ENCODE peak calls at places on chromosomes 12 and 14, in ten cellular contexts. A is CD4-positive, alpha-beta T cell; L is caudate nucleus; O is AG04450; I is psoas muscle; S is upper lobe of left lung; F is PC-9; P is mesendoderm; Q is trophoblast cell; C is sigmoid colon. W is an unnamed sample.

GRCh38 chr14:57845802-57846531 is 19.9 kb downstream of the SLC35F4 start:
- DNase-seq in A (no peak), L (no peak), O (no peak), I (no peak), S (no peak), F (no peak), P (peak; percentile 16), Q (no peak), C (no peak), W (no peak)

GRCh38 chr14:25431211-25432076 is 381.5 kb upstream of the STXBP6 start:
- DNase-seq in A (no peak), L (no peak), O (no peak), I (no peak), S (no peak), F (no peak), P (peak; percentile 72), Q (peak; percentile 15), C (no peak), W (no peak)

GRCh38 chr14:70782361-70782760 is 27.0 kb downstream of the MAP3K9 start:
- DNase-seq in A (no peak), L (no peak), O (no peak), I (no peak), S (no peak), F (peak; percentile 95), P (no peak), Q (peak; percentile 52), C (no peak), W (peak; percentile 99)

GRCh38 chr12:120365675-120366340 is 3.2 kb downstream of the MSI1 start:
- DNase-seq in A (no peak), L (no peak), O (no peak), I (no peak), S (no peak), F (no peak), P (no peak), Q (peak; percentile 30), C (no peak), W (no peak)

GRCh38 chr12:32369202-32369601 is 30.2 kb upstream of the FGD4 start:
- DNase-seq in A (no peak), L (no peak), O (no peak), I (no peak), S (no peak), F (no peak), P (no peak), Q (no peak), C (no peak), W (no peak)

GRCh38 chr12:130117256-130117655 is 45.0 kb upstream of the FZD10 start:
- DNase-seq in A (no peak), L (no peak), O (no peak), I (no peak), S (no peak), F (no peak), P (no peak), Q (no peak), C (no peak), W (no peak)

GRCh38 chr12:64890873-64891468 is 66.5 kb downstream of the TBC1D30 start:
- DNase-seq in A (no peak), L (no peak), O (no peak), I (no peak), S (no peak), F (peak; percentile 57), P (peak; percentile 73), Q (peak; percentile 91), C (no peak), W (no peak)

GRCh38 chr12:49105504-49106120 is 5.0 kb downstream of the LMBR1L start:
- DNase-seq in A (no peak), L (no peak), O (no peak), I (peak; percentile 48), S (no peak), F (peak; percentile 89), P (no peak), Q (peak; percentile 58), C (no peak), W (peak; percentile 47)

GRCh38 chr12:100926669-100927248 is 132.2 kb downstream of the ANO4 start:
- DNase-seq in A (no peak), L (no peak), O (no peak), I (no peak), S (no peak), F (no peak), P (peak; percentile 93), Q (no peak), C (no peak), W (no peak)

GRCh38 chr12:124909831-124910560 is 4.5 kb downstream of the UBC start:
- DNase-seq in A (no peak), L (no peak), O (no peak), I (no peak), S (no peak), F (peak; percentile 55), P (no peak), Q (peak; percentile 83), C (no peak), W (peak; percentile 72)

GRCh38 chr14:80055912-80056801 is 155.1 kb downstream of the DIO2 start:
- DNase-seq in A (no peak), L (peak; percentile 39), O (peak; percentile 50), I (peak; percentile 13), S (no peak), F (peak; percentile 47), P (peak; percentile 72), Q (peak; percentile 85), C (no peak), W (peak; percentile 38)

GRCh38 chr14:20400589-20400964 is 12.7 kb downstream of the TEP1 start:
- DNase-seq in A (no peak), L (no peak), O (no peak), I (no peak), S (no peak), F (no peak), P (no peak), Q (no peak), C (no peak), W (no peak)

GRCh38 chr14:20403521-20403920 is 9.8 kb downstream of the TEP1 start:
- DNase-seq in A (no peak), L (no peak), O (no peak), I (no peak), S (peak; percentile 30), F (no peak), P (no peak), Q (no peak), C (no peak), W (no peak)

GRCh38 chr14:20400965-20401593 is 12.2 kb downstream of the TEP1 start:
- DNase-seq in A (no peak), L (no peak), O (no peak), I (no peak), S (no peak), F (peak; percentile 91), P (peak; percentile 23), Q (peak; percentile 92), C (no peak), W (peak; percentile 91)
- H3K27ac ChIP-seq in A (no peak overlapping the region), L (no peak overlapping the region), O (no peak overlapping the region), I (no peak overlapping the region), S (no peak overlapping the region), F (peak overlapping the region; percentile 85), P (no peak overlapping the region), Q (peak overlapping the region; percentile 88), C (no peak overlapping the region), W (peak overlapping the region; percentile 21)

GRCh38 chr12:41205070-41205715 is 17.1 kb downstream of the PDZRN4 start:
- DNase-seq in A (no peak), L (no peak), O (no peak), I (no peak), S (no peak), F (no peak), P (no peak), Q (no peak), C (no peak), W (no peak)
- H3K27ac ChIP-seq in A (no peak overlapping the region), L (no peak overlapping the region), O (no peak overlapping the region), I (no peak overlapping the region), S (peak overlapping the region; percentile 56), F (no peak overlapping the region), P (no peak overlapping the region), Q (no peak overlapping the region), C (peak overlapping the region; percentile 72), W (no peak overlapping the region)

GRCh38 chr12:113886721-113887120 is 79.4 kb downstream of the RBM19 start:
- DNase-seq in A (no peak), L (no peak), O (no peak), I (no peak), S (no peak), F (no peak), P (no peak), Q (no peak), C (no peak), W (no peak)

GRCh38 chr12:113882690-113883089 is 83.4 kb downstream of the RBM19 start:
- DNase-seq in A (no peak), L (no peak), O (no peak), I (no peak), S (no peak), F (no peak), P (no peak), Q (no peak), C (no peak), W (no peak)

GRCh38 chr12:113881588-113881987 is 84.5 kb downstream of the RBM19 start:
- DNase-seq in A (no peak), L (no peak), O (no peak), I (no peak), S (no peak), F (no peak), P (no peak), Q (no peak), C (no peak), W (no peak)

GRCh38 chr12:113880993-113881392 is 85.1 kb downstream of the RBM19 start:
- DNase-seq in A (no peak), L (no peak), O (no peak), I (no peak), S (no peak), F (no peak), P (no peak), Q (no peak), C (no peak), W (no peak)

GRCh38 chr12:113884392-113884791 is 81.7 kb downstream of the RBM19 start:
- DNase-seq in A (no peak), L (no peak), O (no peak), I (no peak), S (no peak), F (no peak), P (no peak), Q (no peak), C (no peak), W (no peak)
- H3K27ac ChIP-seq in A (no peak overlapping the region), L (no peak overlapping the region), O (no peak overlapping the region), I (no peak overlapping the region), S (no peak overlapping the region), F (no peak overlapping the region), P (no peak overlapping the region), Q (no peak overlapping the region), C (no peak overlapping the region), W (no peak overlapping the region)

DNA sequence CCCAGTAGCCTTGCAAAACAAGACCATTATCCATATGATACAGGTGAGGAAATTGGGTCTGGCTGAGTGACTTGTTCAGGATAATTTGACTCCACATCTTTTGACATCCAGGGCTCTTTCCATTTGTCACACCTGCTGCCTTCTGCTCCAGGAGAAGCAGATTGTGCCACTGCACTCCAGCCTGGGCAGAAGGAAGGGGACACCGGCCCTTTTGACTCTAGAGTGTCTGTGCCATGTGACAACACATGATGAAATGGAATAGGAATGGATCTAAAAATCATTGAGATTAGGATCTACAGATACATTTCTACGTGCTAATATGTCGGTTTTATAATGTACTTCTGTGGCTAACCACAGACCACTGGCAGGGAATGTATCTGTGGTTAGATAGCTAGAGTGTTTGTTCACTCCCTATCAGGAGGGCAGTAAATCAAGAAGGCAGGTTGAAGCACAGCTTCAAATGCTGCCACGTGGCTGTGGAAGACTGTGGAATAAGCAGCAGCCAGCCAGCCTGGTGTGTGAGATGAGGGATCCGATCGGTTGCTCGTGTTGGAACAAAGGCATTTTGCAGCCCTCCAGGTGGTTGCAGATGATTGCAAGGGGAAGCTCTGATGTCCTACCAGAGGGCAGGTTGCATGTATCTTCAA is 28.4 kb downstream of the EML1 start:
- DNase-seq in A (no peak), L (no peak), O (peak; percentile 55), I (no peak), S (no peak), F (peak; percentile 80), P (no peak), Q (no peak), C (no peak), W (peak; percentile 75)
- H3K27ac ChIP-seq in A (no peak overlapping the region), L (peak overlapping the region; percentile 56), O (no peak overlapping the region), I (no peak overlapping the region), S (no peak overlapping the region), F (no peak overlapping the region), P (no peak overlapping the region), Q (no peak overlapping the region), C (no peak overlapping the region), W (no peak overlapping the region)

W was measured in foreskin keratinocyte.